ENCODE peak calls at places on chromosome 4, in seven cellular contexts. One of them, this sample, is unnamed.

GRCh38 chr4:46933686-46934085 is 24.6 kb upstream of the COX7B2 start:
- DNase-seq in epithelial cell of esophagus: peak
- DNase-seq in endodermal cell: no peak
- DNase-seq in OCI-LY7: no peak
- DNase-seq in lower leg skin: no peak
- DNase-seq in GM12865: no peak
- DNase-seq in kidney epithelial cell: no peak
- DNase-seq in this sample: no peak

GRCh38 chr4:10054571-10055041 is 33.3 kb upstream of the SLC2A9 start:
- DNase-seq in epithelial cell of esophagus: peak
- DNase-seq in endodermal cell: no peak
- DNase-seq in OCI-LY7: no peak
- DNase-seq in lower leg skin: no peak
- DNase-seq in GM12865: no peak
- DNase-seq in kidney epithelial cell: no peak
- DNase-seq in this sample: no peak

GRCh38 chr4:164888096-164888495 is 11.1 kb downstream of the APELA start:
- DNase-seq in epithelial cell of esophagus: no peak
- DNase-seq in endodermal cell: no peak
- DNase-seq in OCI-LY7: no peak
- DNase-seq in lower leg skin: no peak
- DNase-seq in GM12865: no peak
- DNase-seq in kidney epithelial cell: no peak
- DNase-seq in this sample: no peak

GRCh38 chr4:2320746-2321145 is 58.8 kb upstream of the MXD4 start:
- DNase-seq in epithelial cell of esophagus: no peak
- DNase-seq in endodermal cell: no peak
- DNase-seq in OCI-LY7: no peak
- DNase-seq in lower leg skin: no peak
- DNase-seq in GM12865: no peak
- DNase-seq in kidney epithelial cell: no peak
- DNase-seq in this sample: no peak

GRCh38 chr4:73815145-73815544 is 21.3 kb upstream of the CXCL6 start:
- DNase-seq in epithelial cell of esophagus: peak
- DNase-seq in endodermal cell: no peak
- DNase-seq in OCI-LY7: no peak
- DNase-seq in lower leg skin: no peak
- DNase-seq in GM12865: no peak
- DNase-seq in kidney epithelial cell: no peak
- DNase-seq in this sample: no peak

GRCh38 chr4:4269326-4269725 is 20.6 kb downstream of the LYAR start:
- DNase-seq in epithelial cell of esophagus: no peak
- DNase-seq in endodermal cell: no peak
- DNase-seq in OCI-LY7: no peak
- DNase-seq in lower leg skin: no peak
- DNase-seq in GM12865: no peak
- DNase-seq in kidney epithelial cell: no peak
- DNase-seq in this sample: no peak

GRCh38 chr4:111450867-111451266 is 694.4 kb upstream of the FAM241A start:
- DNase-seq in epithelial cell of esophagus: peak
- DNase-seq in endodermal cell: no peak
- DNase-seq in OCI-LY7: no peak
- DNase-seq in lower leg skin: no peak
- DNase-seq in GM12865: no peak
- DNase-seq in kidney epithelial cell: peak
- DNase-seq in this sample: no peak

GRCh38 chr4:10204401-10205058 is 87.9 kb upstream of the WDR1 start:
- DNase-seq in epithelial cell of esophagus: no peak
- DNase-seq in endodermal cell: no peak
- DNase-seq in OCI-LY7: no peak
- DNase-seq in lower leg skin: no peak
- DNase-seq in GM12865: no peak
- DNase-seq in kidney epithelial cell: no peak
- DNase-seq in this sample: peak

GRCh38 chr4:16264798-16265197 is 38.5 kb upstream of the TAPT1 start:
- DNase-seq in epithelial cell of esophagus: peak
- DNase-seq in endodermal cell: no peak
- DNase-seq in OCI-LY7: peak
- DNase-seq in lower leg skin: no peak
- DNase-seq in GM12865: peak
- DNase-seq in kidney epithelial cell: no peak
- DNase-seq in this sample: peak

GRCh38 chr4:123361195-123361861 is 35.3 kb upstream of the SPRY1 start:
- DNase-seq in epithelial cell of esophagus: peak
- DNase-seq in endodermal cell: no peak
- DNase-seq in OCI-LY7: no peak
- DNase-seq in lower leg skin: no peak
- DNase-seq in GM12865: no peak
- DNase-seq in kidney epithelial cell: no peak
- DNase-seq in this sample: peak

GRCh38 chr4:37533286-37534033 is 152.7 kb downstream of the RELL1 start:
- DNase-seq in epithelial cell of esophagus: peak
- DNase-seq in endodermal cell: no peak
- DNase-seq in OCI-LY7: no peak
- DNase-seq in lower leg skin: no peak
- DNase-seq in GM12865: no peak
- DNase-seq in kidney epithelial cell: no peak
- DNase-seq in this sample: no peak

GRCh38 chr4:101022151-101023024 is 324.9 kb downstream of the PPP3CA start:
- DNase-seq in epithelial cell of esophagus: no peak
- DNase-seq in endodermal cell: no peak
- DNase-seq in OCI-LY7: no peak
- DNase-seq in lower leg skin: no peak
- DNase-seq in GM12865: no peak
- DNase-seq in kidney epithelial cell: no peak
- DNase-seq in this sample: no peak

GRCh38 chr4:128525939-128526630 is 238.5 kb upstream of the PGRMC2 start:
- DNase-seq in epithelial cell of esophagus: peak
- DNase-seq in endodermal cell: no peak
- DNase-seq in OCI-LY7: no peak
- DNase-seq in lower leg skin: no peak
- DNase-seq in GM12865: no peak
- DNase-seq in kidney epithelial cell: no peak
- DNase-seq in this sample: peak

GRCh38 chr4:150960079-150960478 is 55.0 kb downstream of the LRBA start:
- DNase-seq in epithelial cell of esophagus: peak
- DNase-seq in endodermal cell: no peak
- DNase-seq in OCI-LY7: no peak
- DNase-seq in lower leg skin: no peak
- DNase-seq in GM12865: no peak
- DNase-seq in kidney epithelial cell: no peak
- DNase-seq in this sample: peak

GRCh38 chr4:133151681-133152329 is 2.7 kb downstream of the PCDH10 start:
- DNase-seq in epithelial cell of esophagus: peak
- DNase-seq in endodermal cell: peak
- DNase-seq in OCI-LY7: no peak
- DNase-seq in lower leg skin: no peak
- DNase-seq in GM12865: no peak
- DNase-seq in kidney epithelial cell: no peak
- DNase-seq in this sample: no peak

GRCh38 chr4:152697284-152698011 is 17.7 kb upstream of the TMEM154 start:
- DNase-seq in epithelial cell of esophagus: peak
- DNase-seq in endodermal cell: peak
- DNase-seq in OCI-LY7: no peak
- DNase-seq in lower leg skin: peak
- DNase-seq in GM12865: peak
- DNase-seq in kidney epithelial cell: no peak
- DNase-seq in this sample: no peak

GRCh38 chr4:152699313-152699712 is 19.5 kb upstream of the TMEM154 start:
- DNase-seq in epithelial cell of esophagus: no peak
- DNase-seq in endodermal cell: no peak
- DNase-seq in OCI-LY7: no peak
- DNase-seq in lower leg skin: no peak
- DNase-seq in GM12865: no peak
- DNase-seq in kidney epithelial cell: no peak
- DNase-seq in this sample: no peak

GRCh38 chr4:152693875-152694274 is 14.1 kb upstream of the TMEM154 start:
- DNase-seq in epithelial cell of esophagus: peak
- DNase-seq in endodermal cell: peak
- DNase-seq in OCI-LY7: no peak
- DNase-seq in lower leg skin: no peak
- DNase-seq in GM12865: peak
- DNase-seq in kidney epithelial cell: no peak
- DNase-seq in this sample: no peak

GRCh38 chr4:152698012-152698499 is 18.3 kb upstream of the TMEM154 start:
- DNase-seq in epithelial cell of esophagus: no peak
- DNase-seq in endodermal cell: peak
- DNase-seq in OCI-LY7: no peak
- DNase-seq in lower leg skin: no peak
- DNase-seq in GM12865: no peak
- DNase-seq in kidney epithelial cell: no peak
- DNase-seq in this sample: no peak

GRCh38 chr4:152696764-152697250 is 17.0 kb upstream of the TMEM154 start:
- DNase-seq in epithelial cell of esophagus: peak
- DNase-seq in endodermal cell: no peak
- DNase-seq in OCI-LY7: no peak
- DNase-seq in lower leg skin: no peak
- DNase-seq in GM12865: peak
- DNase-seq in kidney epithelial cell: peak
- DNase-seq in this sample: no peak
- H3K4me3 ChIP-seq in epithelial cell of esophagus: no peak
- H3K4me3 ChIP-seq in endodermal cell: no peak
- H3K4me3 ChIP-seq in OCI-LY7: no peak
- H3K4me3 ChIP-seq in lower leg skin: no peak
- H3K4me3 ChIP-seq in GM12865: no peak
- H3K4me3 ChIP-seq in kidney epithelial cell: no peak
- H3K4me3 ChIP-seq in this sample: no peak

GRCh38 chr4:106444557-106444956 is 76.0 kb upstream of the GIMD1 start:
- DNase-seq in epithelial cell of esophagus: no peak
- DNase-seq in endodermal cell: no peak
- DNase-seq in OCI-LY7: no peak
- DNase-seq in lower leg skin: no peak
- DNase-seq in GM12865: no peak
- DNase-seq in kidney epithelial cell: no peak
- DNase-seq in this sample: peak
- TF ChIP-seq CTCF in epithelial cell of esophagus: no peak
- TF ChIP-seq CTCF in endodermal cell: no peak
- TF ChIP-seq CTCF in OCI-LY7: no peak
- TF ChIP-seq CTCF in lower leg skin: no peak
- TF ChIP-seq CTCF in GM12865: no peak
- TF ChIP-seq CTCF in kidney epithelial cell: no peak
- TF ChIP-seq CTCF in this sample: no peak

GRCh38 chr4:39026096-39026495 is 6.1 kb downstream of the TMEM156 start:
- DNase-seq in epithelial cell of esophagus: no peak
- DNase-seq in endodermal cell: no peak
- DNase-seq in OCI-LY7: no peak
- DNase-seq in lower leg skin: no peak
- DNase-seq in GM12865: no peak
- DNase-seq in kidney epithelial cell: no peak
- DNase-seq in this sample: no peak

GRCh38 chr4:39030726-39031125 is 1.5 kb downstream of the TMEM156 start:
- DNase-seq in epithelial cell of esophagus: no peak
- DNase-seq in endodermal cell: no peak
- DNase-seq in OCI-LY7: no peak
- DNase-seq in lower leg skin: no peak
- DNase-seq in GM12865: no peak
- DNase-seq in kidney epithelial cell: no peak
- DNase-seq in this sample: no peak

GRCh38 chr4:39025552-39026085 is 6.6 kb downstream of the TMEM156 start:
- DNase-seq in epithelial cell of esophagus: no peak
- DNase-seq in endodermal cell: no peak
- DNase-seq in OCI-LY7: peak
- DNase-seq in lower leg skin: no peak
- DNase-seq in GM12865: no peak
- DNase-seq in kidney epithelial cell: no peak
- DNase-seq in this sample: no peak

GRCh38 chr4:39032218-39033085 is at the start of gene TMEM156:
- DNase-seq in epithelial cell of esophagus: peak
- DNase-seq in endodermal cell: no peak
- DNase-seq in OCI-LY7: peak
- DNase-seq in lower leg skin: no peak
- DNase-seq in GM12865: peak
- DNase-seq in kidney epithelial cell: no peak
- DNase-seq in this sample: no peak

DNA sequence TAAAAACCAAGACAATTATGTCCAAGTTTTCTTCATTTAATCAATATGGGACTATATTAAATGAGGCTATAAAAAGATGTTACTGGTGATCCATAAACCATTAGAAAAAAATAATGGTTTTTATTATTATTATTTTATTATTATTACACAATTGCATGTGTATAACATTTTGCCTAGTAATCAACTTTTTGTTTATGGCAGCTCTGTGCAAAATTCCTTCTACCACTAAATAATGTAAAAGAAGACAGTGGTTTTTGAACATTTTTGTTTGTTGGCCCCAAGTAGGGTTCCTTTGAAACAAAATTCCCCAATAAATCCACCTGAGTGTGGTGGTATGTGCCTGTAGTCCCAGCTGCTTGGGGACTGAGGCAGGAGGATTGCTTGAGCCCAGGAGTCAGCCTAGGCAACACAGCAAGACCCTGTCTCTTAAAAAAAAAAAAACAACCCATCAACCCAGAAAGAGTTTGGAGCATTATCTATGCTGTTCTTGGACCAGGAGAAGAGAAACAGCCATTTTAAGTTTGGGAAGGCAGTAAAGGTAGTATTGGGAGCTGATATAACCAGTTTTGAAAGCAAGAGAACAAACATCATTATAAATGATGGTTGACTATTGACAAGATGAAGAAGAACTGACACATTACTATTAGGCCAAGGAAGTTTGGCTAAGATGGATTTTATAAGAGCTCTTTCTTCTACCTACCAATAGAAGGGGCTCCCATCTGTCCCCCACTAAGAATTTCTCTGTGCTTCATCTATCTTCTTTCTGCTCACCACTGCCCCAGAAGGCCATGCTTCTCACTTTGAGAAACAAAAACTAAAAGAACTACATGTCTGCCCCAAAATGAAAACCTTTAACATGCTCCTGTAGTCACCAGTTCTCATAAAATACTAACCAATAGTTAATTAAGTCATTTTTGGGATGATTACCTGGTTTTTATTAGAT is 2.2 kb downstream of the TMEM156 start:
- DNase-seq in epithelial cell of esophagus: no peak
- DNase-seq in endodermal cell: no peak
- DNase-seq in OCI-LY7: peak
- DNase-seq in lower leg skin: no peak
- DNase-seq in GM12865: peak
- DNase-seq in kidney epithelial cell: no peak
- DNase-seq in this sample: no peak
- H3K4me3 ChIP-seq in epithelial cell of esophagus: no peak
- H3K4me3 ChIP-seq in endodermal cell: no peak
- H3K4me3 ChIP-seq in OCI-LY7: peak
- H3K4me3 ChIP-seq in lower leg skin: no peak
- H3K4me3 ChIP-seq in GM12865: peak
- H3K4me3 ChIP-seq in kidney epithelial cell: no peak
- H3K4me3 ChIP-seq in this sample: no peak

DNA sequence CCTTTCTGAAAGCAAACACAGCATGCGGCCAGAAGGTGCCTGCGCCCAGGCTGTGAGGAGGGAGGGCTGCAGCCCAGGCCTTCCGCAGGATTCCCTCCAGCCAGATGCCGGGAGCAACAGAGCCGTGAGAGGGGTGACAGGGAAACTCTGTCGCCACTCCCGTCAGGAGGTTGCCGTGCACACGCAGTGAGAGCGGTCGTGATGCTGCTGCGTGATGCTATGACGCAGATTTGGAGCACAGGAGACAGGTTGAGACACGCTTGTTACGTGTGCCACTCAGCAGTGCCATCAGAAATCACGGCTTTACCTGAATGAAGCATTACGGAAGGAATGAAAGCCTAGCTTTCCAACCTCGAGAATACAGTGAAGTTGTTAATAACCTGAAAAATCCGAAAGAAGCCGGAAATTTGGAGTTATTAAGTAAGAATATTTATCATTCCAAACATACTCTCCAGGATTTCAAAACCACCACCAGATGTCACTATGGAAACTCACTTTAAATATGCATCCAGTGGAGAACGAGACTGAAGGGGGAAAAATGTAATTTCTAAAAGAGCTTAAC is 54.4 kb downstream of the FAT1 start:
- DNase-seq in epithelial cell of esophagus: peak
- DNase-seq in endodermal cell: peak
- DNase-seq in OCI-LY7: peak
- DNase-seq in lower leg skin: no peak
- DNase-seq in GM12865: no peak
- DNase-seq in kidney epithelial cell: no peak
- DNase-seq in this sample: peak
- TF ChIP-seq CTCF in epithelial cell of esophagus: peak
- TF ChIP-seq CTCF in endodermal cell: peak
- TF ChIP-seq CTCF in OCI-LY7: peak
- TF ChIP-seq CTCF in lower leg skin: no peak
- TF ChIP-seq CTCF in GM12865: no peak
- TF ChIP-seq CTCF in kidney epithelial cell: peak
- TF ChIP-seq CTCF in this sample: peak